ENCODE peak calls at places on chromosomes 5 and 9, in seven cellular contexts. One of them, this sample, is unnamed.
A peak's percentile ranks its signal among the peaks of the same experiment; 100 is the strongest.

GRCh38 chr9:98142925-98143481 is 24.0 kb upstream of the TRIM14 start:
- DNase-seq in prostate gland: no peak
- DNase-seq in HepG2: no peak
- DNase-seq in lower leg skin: no peak
- DNase-seq in IMR-90: no peak
- DNase-seq in heart left ventricle: no peak
- DNase-seq in endothelial cell of umbilical vein: no peak
- DNase-seq in this sample: no peak

GRCh38 chr9:127494304-127494702 is 43.0 kb downstream of the LRSAM1 start:
- DNase-seq in prostate gland: no peak
- DNase-seq in HepG2: no peak
- DNase-seq in lower leg skin: no peak
- DNase-seq in IMR-90: no peak
- DNase-seq in heart left ventricle: no peak
- DNase-seq in endothelial cell of umbilical vein: no peak
- DNase-seq in this sample: no peak

GRCh38 chr9:136643596-136644342 is 18.9 kb upstream of the EGFL7 start:
- DNase-seq in prostate gland: no peak
- DNase-seq in HepG2: no peak
- DNase-seq in lower leg skin: no peak
- DNase-seq in IMR-90: no peak
- DNase-seq in heart left ventricle: peak; percentile 56
- DNase-seq in endothelial cell of umbilical vein: peak; percentile 44
- DNase-seq in this sample: no peak

GRCh38 chr5:101102506-101102905 is 199.4 kb upstream of the ST8SIA4 start:
- DNase-seq in prostate gland: no peak
- DNase-seq in HepG2: peak; percentile 25
- DNase-seq in lower leg skin: no peak
- DNase-seq in IMR-90: no peak
- DNase-seq in heart left ventricle: no peak
- DNase-seq in endothelial cell of umbilical vein: no peak
- DNase-seq in this sample: no peak

GRCh38 chr5:94072116-94072515 is 330.7 kb upstream of the POU5F2 start:
- DNase-seq in prostate gland: no peak
- DNase-seq in HepG2: no peak
- DNase-seq in lower leg skin: no peak
- DNase-seq in IMR-90: peak; percentile 22
- DNase-seq in heart left ventricle: no peak
- DNase-seq in endothelial cell of umbilical vein: no peak
- DNase-seq in this sample: no peak

GRCh38 chr5:149957855-149958254 is 2.7 kb upstream of the SLC26A2 start:
- DNase-seq in prostate gland: no peak
- DNase-seq in HepG2: peak; percentile 49
- DNase-seq in lower leg skin: no peak
- DNase-seq in IMR-90: no peak
- DNase-seq in heart left ventricle: no peak
- DNase-seq in endothelial cell of umbilical vein: no peak
- DNase-seq in this sample: no peak

GRCh38 chr9:131028221-131028884 is 19.4 kb downstream of the LAMC3 start:
- DNase-seq in prostate gland: no peak
- DNase-seq in HepG2: no peak
- DNase-seq in lower leg skin: no peak
- DNase-seq in IMR-90: no peak
- DNase-seq in heart left ventricle: no peak
- DNase-seq in endothelial cell of umbilical vein: no peak
- DNase-seq in this sample: no peak

GRCh38 chr5:35129921-35130485 is 82.3 kb upstream of the AGXT2 start:
- DNase-seq in prostate gland: peak; percentile 66
- DNase-seq in HepG2: no peak
- DNase-seq in lower leg skin: peak; percentile 56
- DNase-seq in IMR-90: peak; percentile 65
- DNase-seq in heart left ventricle: no peak
- DNase-seq in endothelial cell of umbilical vein: no peak
- DNase-seq in this sample: peak; percentile 52

GRCh38 chr9:13707635-13708410 is 428.3 kb upstream of the MPDZ start:
- DNase-seq in prostate gland: no peak
- DNase-seq in HepG2: no peak
- DNase-seq in lower leg skin: no peak
- DNase-seq in IMR-90: peak; percentile 47
- DNase-seq in heart left ventricle: no peak
- DNase-seq in endothelial cell of umbilical vein: peak; percentile 98
- DNase-seq in this sample: no peak

GRCh38 chr9:77820293-77820954 is 172.3 kb upstream of the GNA14 start:
- DNase-seq in prostate gland: no peak
- DNase-seq in HepG2: no peak
- DNase-seq in lower leg skin: no peak
- DNase-seq in IMR-90: peak; percentile 83
- DNase-seq in heart left ventricle: no peak
- DNase-seq in endothelial cell of umbilical vein: peak; percentile 59
- DNase-seq in this sample: peak; percentile 52

GRCh38 chr9:8719833-8720486 is 920.4 kb upstream of the DMAC1 start:
- DNase-seq in prostate gland: no peak
- DNase-seq in HepG2: no peak
- DNase-seq in lower leg skin: no peak
- DNase-seq in IMR-90: no peak
- DNase-seq in heart left ventricle: no peak
- DNase-seq in endothelial cell of umbilical vein: peak; percentile 17
- DNase-seq in this sample: no peak

GRCh38 chr9:71112866-71113265 is 8.6 kb downstream of the TRPM3 start:
- DNase-seq in prostate gland: no peak
- DNase-seq in HepG2: no peak
- DNase-seq in lower leg skin: no peak
- DNase-seq in IMR-90: no peak
- DNase-seq in heart left ventricle: no peak
- DNase-seq in endothelial cell of umbilical vein: no peak
- DNase-seq in this sample: no peak

GRCh38 chr9:131728961-131729360 is 10.9 kb downstream of the RAPGEF1 start:
- DNase-seq in prostate gland: no peak
- DNase-seq in HepG2: no peak
- DNase-seq in lower leg skin: no peak
- DNase-seq in IMR-90: no peak
- DNase-seq in heart left ventricle: no peak
- DNase-seq in endothelial cell of umbilical vein: peak; percentile 39
- DNase-seq in this sample: no peak

GRCh38 chr5:21663082-21663481 is 1190.1 kb downstream of the CDH12 start:
- DNase-seq in prostate gland: no peak
- DNase-seq in HepG2: peak; percentile 5
- DNase-seq in lower leg skin: no peak
- DNase-seq in IMR-90: no peak
- DNase-seq in heart left ventricle: no peak
- DNase-seq in endothelial cell of umbilical vein: no peak
- DNase-seq in this sample: no peak

GRCh38 chr9:92607773-92608172 is 62.2 kb downstream of the IPPK start:
- DNase-seq in prostate gland: no peak
- DNase-seq in HepG2: no peak
- DNase-seq in lower leg skin: no peak
- DNase-seq in IMR-90: peak; percentile 89
- DNase-seq in heart left ventricle: no peak
- DNase-seq in endothelial cell of umbilical vein: peak; percentile 62
- DNase-seq in this sample: no peak

GRCh38 chr5:43643750-43644149 is 40.8 kb downstream of the NNT start:
- DNase-seq in prostate gland: no peak
- DNase-seq in HepG2: no peak
- DNase-seq in lower leg skin: no peak
- DNase-seq in IMR-90: no peak
- DNase-seq in heart left ventricle: no peak
- DNase-seq in endothelial cell of umbilical vein: no peak
- DNase-seq in this sample: no peak

GRCh38 chr5:67206381-67207328 is 10.1 kb upstream of the CD180 start:
- DNase-seq in prostate gland: peak; percentile 41
- DNase-seq in HepG2: peak; percentile 53
- DNase-seq in lower leg skin: no peak
- DNase-seq in IMR-90: peak; percentile 84
- DNase-seq in heart left ventricle: no peak
- DNase-seq in endothelial cell of umbilical vein: peak; percentile 13
- DNase-seq in this sample: peak; percentile 69

GRCh38 chr5:72066658-72067057 is 40.6 kb upstream of the MAP1B start:
- DNase-seq in prostate gland: no peak
- DNase-seq in HepG2: no peak
- DNase-seq in lower leg skin: no peak
- DNase-seq in IMR-90: peak; percentile 90
- DNase-seq in heart left ventricle: no peak
- DNase-seq in endothelial cell of umbilical vein: no peak
- DNase-seq in this sample: peak; percentile 52

GRCh38 chr5:33715646-33716045 is 176.1 kb downstream of the ADAMTS12 start:
- DNase-seq in prostate gland: no peak
- DNase-seq in HepG2: no peak
- DNase-seq in lower leg skin: no peak
- DNase-seq in IMR-90: no peak
- DNase-seq in heart left ventricle: no peak
- DNase-seq in endothelial cell of umbilical vein: no peak
- DNase-seq in this sample: no peak

GRCh38 chr9:93301911-93302525 is 118.1 kb downstream of the WNK2 start:
- DNase-seq in prostate gland: no peak
- DNase-seq in HepG2: no peak
- DNase-seq in lower leg skin: no peak
- DNase-seq in IMR-90: no peak
- DNase-seq in heart left ventricle: no peak
- DNase-seq in endothelial cell of umbilical vein: no peak
- DNase-seq in this sample: no peak

DNA sequence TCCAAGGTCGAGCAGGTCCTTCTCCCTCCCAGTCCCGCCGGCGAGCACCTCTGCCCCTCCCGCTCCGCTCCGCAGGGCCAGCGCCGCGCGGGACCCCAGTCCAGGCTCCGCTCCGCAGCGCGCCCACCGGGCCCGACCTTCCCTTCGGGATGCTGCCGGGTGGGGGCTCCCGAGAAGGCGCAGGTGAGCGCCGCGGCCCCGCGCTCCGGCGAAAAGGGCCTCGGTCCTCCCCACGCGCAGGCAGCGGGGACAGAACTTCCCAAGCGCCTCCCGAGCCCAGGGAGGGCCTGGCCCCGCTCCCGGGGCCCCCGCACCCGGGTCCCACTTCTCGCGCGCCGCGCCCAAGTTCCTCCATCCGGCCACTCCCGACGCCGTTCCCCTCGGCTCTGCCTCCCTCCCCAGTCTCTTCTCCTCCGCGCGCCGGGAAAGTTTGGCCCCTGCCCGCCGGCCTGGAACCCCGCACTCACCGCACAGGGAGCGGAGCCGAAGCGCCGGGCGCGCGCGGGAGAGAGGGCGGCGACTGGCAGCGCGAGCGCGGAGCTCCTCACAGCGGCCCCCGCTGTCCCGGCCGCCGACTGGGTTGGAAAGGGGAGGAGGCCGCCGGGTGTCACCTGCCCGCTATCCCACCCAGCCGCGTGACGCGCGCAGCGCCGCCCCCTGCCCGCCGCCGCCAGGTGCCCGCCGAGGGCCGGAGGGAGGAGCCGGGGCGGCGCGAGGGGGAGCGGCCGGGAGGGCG is at the start of gene ELOVL7:
- DNase-seq in prostate gland: peak; percentile 89
- DNase-seq in HepG2: peak; percentile 59
- DNase-seq in lower leg skin: peak; percentile 40
- DNase-seq in IMR-90: peak; percentile 11
- DNase-seq in heart left ventricle: no peak
- DNase-seq in endothelial cell of umbilical vein: peak; percentile 14
- DNase-seq in this sample: peak; percentile 15
- TF ChIP-seq POLR2A in prostate gland: peak; percentile 95
- TF ChIP-seq POLR2A in HepG2: peak; percentile 46
- TF ChIP-seq POLR2A in lower leg skin: no peak
- TF ChIP-seq POLR2A in IMR-90: no peak
- TF ChIP-seq POLR2A in heart left ventricle: no peak
- TF ChIP-seq POLR2A in endothelial cell of umbilical vein: no peak
- TF ChIP-seq POLR2A in this sample: no peak

DNA sequence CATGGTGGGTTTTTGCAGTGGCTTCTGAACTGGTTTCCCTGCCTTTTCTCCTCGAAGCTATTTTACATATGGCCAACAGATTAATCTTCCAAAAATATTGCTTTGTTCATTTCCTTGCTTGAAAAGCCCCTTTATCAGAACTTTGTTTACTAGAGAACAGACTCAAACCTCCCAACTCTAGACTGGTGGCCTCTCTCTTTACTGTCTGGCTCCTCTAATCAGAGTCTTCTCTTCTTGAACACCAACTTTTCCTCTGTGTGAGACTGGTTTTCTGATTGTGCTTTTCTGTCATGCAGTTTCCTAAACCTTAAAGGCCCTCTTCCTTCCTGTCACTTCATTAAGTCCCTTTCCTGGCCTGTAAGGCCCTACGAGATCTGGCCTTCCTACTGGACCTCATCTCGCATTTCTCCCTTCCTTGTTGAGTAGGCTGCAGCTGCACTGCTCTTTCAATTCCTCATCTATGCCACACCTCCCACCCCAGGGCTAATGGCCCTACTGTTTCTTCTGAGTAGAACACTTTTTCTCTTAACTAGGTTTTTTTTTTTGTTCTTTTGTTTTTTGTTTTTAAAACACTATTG is 5.7 kb downstream of the C9orf43 start:
- DNase-seq in prostate gland: no peak
- DNase-seq in HepG2: no peak
- DNase-seq in lower leg skin: no peak
- DNase-seq in IMR-90: no peak
- DNase-seq in heart left ventricle: no peak
- DNase-seq in endothelial cell of umbilical vein: no peak
- DNase-seq in this sample: no peak
- TF ChIP-seq POLR2A in prostate gland: no peak
- TF ChIP-seq POLR2A in HepG2: no peak
- TF ChIP-seq POLR2A in lower leg skin: no peak
- TF ChIP-seq POLR2A in IMR-90: no peak
- TF ChIP-seq POLR2A in heart left ventricle: no peak
- TF ChIP-seq POLR2A in endothelial cell of umbilical vein: no peak
- TF ChIP-seq POLR2A in this sample: no peak

DNA sequence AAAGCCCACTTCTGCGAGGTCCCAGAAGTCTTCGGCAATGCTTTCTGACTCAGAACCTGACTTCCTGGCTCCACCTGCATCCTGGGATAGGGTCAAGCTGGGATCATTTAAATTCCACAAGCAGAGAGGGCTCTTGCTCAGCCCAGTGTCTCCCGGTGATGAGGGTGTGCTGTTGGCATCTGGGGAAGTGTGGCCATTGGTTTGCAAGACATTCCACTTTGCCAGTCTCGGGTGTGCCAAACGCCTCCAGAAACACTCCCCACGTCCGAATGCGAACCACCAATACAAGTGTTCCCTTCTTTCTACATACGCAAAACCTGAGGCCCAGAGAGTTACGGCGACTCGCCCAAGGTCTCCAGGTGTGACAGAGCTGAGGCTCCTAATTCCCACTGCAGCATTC is 43.1 kb upstream of the FCN2 start:
- DNase-seq in prostate gland: no peak
- DNase-seq in HepG2: no peak
- DNase-seq in lower leg skin: no peak
- DNase-seq in IMR-90: peak; percentile 25
- DNase-seq in heart left ventricle: no peak
- DNase-seq in endothelial cell of umbilical vein: peak; percentile 6
- DNase-seq in this sample: no peak
- TF ChIP-seq POLR2A in prostate gland: no peak
- TF ChIP-seq POLR2A in HepG2: no peak
- TF ChIP-seq POLR2A in lower leg skin: no peak
- TF ChIP-seq POLR2A in IMR-90: no peak
- TF ChIP-seq POLR2A in heart left ventricle: no peak
- TF ChIP-seq POLR2A in endothelial cell of umbilical vein: no peak
- TF ChIP-seq POLR2A in this sample: no peak

DNA sequence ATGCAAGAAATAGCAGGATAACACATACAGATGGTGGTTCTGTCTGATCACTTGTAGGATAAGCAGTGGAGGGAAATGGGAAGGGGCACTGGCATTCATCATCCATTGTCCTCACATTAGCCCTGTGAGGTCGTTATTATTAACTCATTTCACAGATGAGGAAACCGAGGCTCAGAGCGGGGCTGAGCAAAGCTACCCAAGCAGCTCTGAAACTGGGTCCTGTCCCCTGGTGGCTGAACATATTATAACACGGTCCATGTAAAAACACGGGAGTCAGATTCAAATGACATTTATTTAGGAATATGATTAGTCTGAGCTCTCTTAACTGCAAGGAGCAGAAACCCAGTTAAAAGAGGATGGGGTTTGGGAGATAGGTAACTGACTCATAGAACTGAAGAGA is 43.1 kb downstream of the HRH2 start:
- DNase-seq in prostate gland: no peak
- DNase-seq in HepG2: no peak
- DNase-seq in lower leg skin: no peak
- DNase-seq in IMR-90: no peak
- DNase-seq in heart left ventricle: no peak
- DNase-seq in endothelial cell of umbilical vein: no peak
- DNase-seq in this sample: no peak
- TF ChIP-seq POLR2A in prostate gland: no peak
- TF ChIP-seq POLR2A in HepG2: no peak
- TF ChIP-seq POLR2A in lower leg skin: no peak
- TF ChIP-seq POLR2A in IMR-90: no peak
- TF ChIP-seq POLR2A in heart left ventricle: no peak
- TF ChIP-seq POLR2A in endothelial cell of umbilical vein: no peak
- TF ChIP-seq POLR2A in this sample: no peak

This sample was measured in H54.